ENCODE peak calls at places on chromosomes 2 and 18, in eight cellular contexts. U is osteocyte; B is CD4-positive, alpha-beta T cell; O is GM23338; L is globus pallidus; J is lower lobe of right lung; R is neural crest cell; X is BJ. M is an unnamed sample.

GRCh38 chr18:76379226-76380126 is 115.6 kb downstream of the ZNF516 start:
- DNase-seq in U (no peak), B (no peak), O (no peak), L (no peak), J (no peak), R (no peak), X (no peak), M (no peak)

GRCh38 chr2:173680574-173680973 is 284.6 kb downstream of the SP3 start:
- DNase-seq in U (no peak), B (no peak), O (no peak), L (no peak), J (no peak), R (no peak), X (no peak), M (no peak)

GRCh38 chr2:18062892-18063291 is 184.4 kb downstream of the KCNS3 start:
- DNase-seq in U (no peak), B (no peak), O (no peak), L (no peak), J (no peak), R (no peak), X (no peak), M (no peak)

GRCh38 chr2:112692914-112693313 is 27.9 kb upstream of the NT5DC4 start:
- DNase-seq in U (peak; percentile 53), B (no peak), O (no peak), L (no peak), J (no peak), R (no peak), X (no peak), M (peak; percentile 23)

GRCh38 chr2:11899264-11899818 is 152.9 kb downstream of the LPIN1 start:
- DNase-seq in U (peak; percentile 63), B (no peak), O (no peak), L (no peak), J (no peak), R (no peak), X (no peak), M (no peak)

GRCh38 chr18:23114171-23114881 is 21.0 kb upstream of the CABLES1 start:
- DNase-seq in U (no peak), B (no peak), O (no peak), L (peak; percentile 13), J (peak; percentile 57), R (no peak), X (no peak), M (no peak)

GRCh38 chr18:984004-984403 is 79.3 kb downstream of the ADCYAP1 start:
- DNase-seq in U (no peak), B (no peak), O (no peak), L (no peak), J (no peak), R (no peak), X (no peak), M (no peak)

GRCh38 chr2:184814428-184814827 is 216.1 kb downstream of the ZNF804A start:
- DNase-seq in U (no peak), B (no peak), O (peak; percentile 21), L (no peak), J (no peak), R (no peak), X (no peak), M (no peak)

GRCh38 chr2:221289846-221290245 is 282.3 kb downstream of the EPHA4 start:
- DNase-seq in U (no peak), B (no peak), O (no peak), L (no peak), J (no peak), R (no peak), X (no peak), M (no peak)

GRCh38 chr2:23563673-23564617 is 179.0 kb downstream of the KLHL29 start:
- DNase-seq in U (peak; percentile 92), B (no peak), O (peak; percentile 41), L (peak; percentile 74), J (peak; percentile 60), R (no peak), X (peak; percentile 45), M (no peak)

GRCh38 chr18:3794537-3795348 is 344.8 kb downstream of the TGIF1 start:
- DNase-seq in U (no peak), B (no peak), O (peak; percentile 34), L (no peak), J (no peak), R (no peak), X (peak; percentile 45), M (no peak)

GRCh38 chr2:158405341-158405740 is 51.2 kb downstream of the CCDC148 start:
- DNase-seq in U (no peak), B (no peak), O (no peak), L (no peak), J (no peak), R (no peak), X (no peak), M (no peak)

GRCh38 chr2:239318091-239318725 is 82.6 kb downstream of the HDAC4 start:
- DNase-seq in U (no peak), B (no peak), O (no peak), L (peak; percentile 82), J (peak; percentile 18), R (no peak), X (no peak), M (no peak)